ENCODE peak calls at places on chromosomes 4 and X, in ten cellular contexts. L is CD4-positive, alpha-beta T cell; U is A673; P is heart right ventricle; F is epithelial cell of esophagus; Z is tibial nerve; H is fibroblast of lung; A is DND-41; N is brain microvascular endothelial cell; E is AG09309. Y is an unnamed sample.

GRCh38 chr4:163866728-163867313 is 372.3 kb downstream of the TMA16 start:
- DNase-seq in A (no peak), L (no peak), F (peak), P (no peak), E (no peak), N (peak), Z (no peak), H (peak), U (peak), Y (peak)

GRCh38 chr4:67922697-67923096 is 38.9 kb upstream of the TMPRSS11D start:
- DNase-seq in H (peak), L (no peak), U (no peak), Z (no peak), E (no peak), A (no peak), N (no peak), F (peak), P (no peak), Y (no peak)

GRCh38 chr4:10015140-10015753 is 6.0 kb downstream of the SLC2A9 start:
- DNase-seq in A (peak), N (peak), F (peak), P (peak), U (peak), H (peak), Z (peak), L (no peak), E (no peak), Y (no peak)

GRCh38 chrX:153953342-153953830 is 8.9 kb upstream of the RENBP start:
- DNase-seq in U (peak), P (peak), E (no peak), L (peak), H (peak), N (peak), Z (peak), F (peak), A (peak), Y (no peak)

GRCh38 chr4:151745727-151746231 is 15.0 kb downstream of the GATB start:
- DNase-seq in N (no peak), Z (no peak), L (no peak), P (no peak), F (peak), H (peak), U (no peak), E (no peak), A (no peak), Y (no peak)

GRCh38 chrX:153494061-153494460 is 719 bp upstream of the BGN start:
- DNase-seq in E (no peak), Z (no peak), N (no peak), H (peak), P (no peak), L (no peak), A (no peak), U (no peak), F (no peak), Y (no peak)

GRCh38 chr4:92232566-92232965 is 71.2 kb upstream of the GRID2 start:
- DNase-seq in N (no peak), Z (no peak), U (no peak), A (no peak), F (peak), P (no peak), L (no peak), H (peak), E (no peak), Y (no peak)

GRCh38 chr4:16704488-16704887 is 194.0 kb downstream of the LDB2 start:
- DNase-seq in A (no peak), Z (no peak), L (no peak), H (no peak), U (no peak), N (no peak), E (no peak), P (no peak), F (no peak), Y (no peak)

GRCh38 chr4:119525771-119526712 is 102.6 kb downstream of the PDE5A start:
- DNase-seq in Z (no peak), F (peak), E (no peak), N (no peak), A (no peak), P (no peak), H (peak), U (no peak), L (no peak), Y (no peak)

GRCh38 chr4:82799006-82799881 is 648 bp upstream of the SCD5 start:
- DNase-seq in P (no peak), N (no peak), F (no peak), U (no peak), E (no peak), A (peak), H (no peak), Z (no peak), L (no peak), Y (no peak)

GRCh38 chrX:11309220-11309619 is 16.0 kb downstream of the AMELX start:
- DNase-seq in L (no peak), P (no peak), U (no peak), F (no peak), H (peak), N (peak), Z (no peak), A (no peak), E (no peak), Y (no peak)

GRCh38 chr4:24912252-24913098 is at the start of gene CCDC149:
- DNase-seq in U (peak), E (no peak), F (peak), A (no peak), Z (no peak), L (no peak), N (peak), H (peak), P (peak), Y (no peak)

GRCh38 chrX:132612990-132613564 is 124.2 kb upstream of the MBNL3 start:
- DNase-seq in H (peak), U (peak), A (peak), N (peak), P (peak), F (peak), E (no peak), Z (peak), L (peak), Y (no peak)

GRCh38 chr4:53573696-53574095 is 17.6 kb downstream of the LNX1 start:
- DNase-seq in N (no peak), E (no peak), F (no peak), Z (no peak), P (no peak), U (no peak), H (peak), A (no peak), L (no peak), Y (no peak)

GRCh38 chr4:2857349-2857927 is 13.8 kb downstream of the ADD1 start:
- DNase-seq in E (no peak), F (no peak), P (no peak), U (no peak), Z (no peak), N (no peak), A (no peak), H (no peak), L (no peak), Y (no peak)

GRCh38 chrX:53223955-53224859 is 800 bp downstream of the KDM5C start:
- DNase-seq in Z (no peak), N (peak), E (peak), H (peak), U (no peak), A (no peak), P (no peak), F (peak), L (peak), Y (peak)

GRCh38 chr4:7295917-7296660 is 103.8 kb downstream of the SORCS2 start:
- DNase-seq in P (peak), H (peak), Z (peak), U (peak), N (peak), E (no peak), F (no peak), L (no peak), A (peak), Y (no peak)

GRCh38 chrX:22389544-22390243 is 117.0 kb downstream of the CBLL2 start:
- DNase-seq in E (no peak), P (no peak), F (peak), N (peak), H (peak), L (no peak), Z (no peak), A (no peak), U (peak), Y (peak)

GRCh38 chrX:9942086-9942485 is 25.1 kb upstream of the CLDN34 start:
- DNase-seq in H (no peak), N (no peak), P (no peak), U (no peak), L (peak), E (no peak), F (no peak), A (peak), Z (no peak), Y (no peak)

GRCh38 chr4:13455411-13455810 is 28.7 kb downstream of the RAB28 start:
- DNase-seq in F (no peak), P (no peak), N (peak), Z (no peak), E (peak), H (peak), L (no peak), A (no peak), U (no peak), Y (peak)

GRCh38 chr4:37483610-37484009 is 202.6 kb downstream of the RELL1 start:
- DNase-seq in U (no peak), F (no peak), Z (no peak), H (no peak), A (no peak), E (no peak), P (no peak), N (no peak), L (no peak), Y (no peak)

GRCh38 chrX:44314259-44314734 is 29.2 kb downstream of the EFHC2 start:
- DNase-seq in Z (no peak), N (peak), E (no peak), A (no peak), U (no peak), L (no peak), H (peak), P (peak), F (peak), Y (peak)

GRCh38 chr4:95232358-95233156 is 316.2 kb downstream of the UNC5C start:
- DNase-seq in U (no peak), A (peak), F (no peak), Z (no peak), N (no peak), L (no peak), E (no peak), P (no peak), H (peak), Y (no peak)

GRCh38 chr4:24519649-24520048 is 64.7 kb downstream of the DHX15 start:
- DNase-seq in A (no peak), N (peak), E (no peak), Z (no peak), F (peak), H (peak), L (no peak), P (peak), U (no peak), Y (no peak)

GRCh38 chr4:130722370-130722769 is 1626.4 kb downstream of the C4orf33 start:
- DNase-seq in P (no peak), H (no peak), E (no peak), U (peak), N (no peak), L (no peak), F (peak), Z (no peak), A (no peak), Y (no peak)

GRCh38 chr4:40121515-40121914 is 64.9 kb downstream of the N4BP2 start:
- DNase-seq in H (peak), L (no peak), P (peak), F (peak), E (peak), A (no peak), U (peak), N (peak), Z (peak), Y (peak)

GRCh38 chr4:84498203-84499026 is 677 bp downstream of the NKX6-1 start:
- DNase-seq in P (no peak), H (peak), F (peak), Z (no peak), L (no peak), N (no peak), E (no peak), U (peak), A (no peak), Y (no peak)

DNA sequence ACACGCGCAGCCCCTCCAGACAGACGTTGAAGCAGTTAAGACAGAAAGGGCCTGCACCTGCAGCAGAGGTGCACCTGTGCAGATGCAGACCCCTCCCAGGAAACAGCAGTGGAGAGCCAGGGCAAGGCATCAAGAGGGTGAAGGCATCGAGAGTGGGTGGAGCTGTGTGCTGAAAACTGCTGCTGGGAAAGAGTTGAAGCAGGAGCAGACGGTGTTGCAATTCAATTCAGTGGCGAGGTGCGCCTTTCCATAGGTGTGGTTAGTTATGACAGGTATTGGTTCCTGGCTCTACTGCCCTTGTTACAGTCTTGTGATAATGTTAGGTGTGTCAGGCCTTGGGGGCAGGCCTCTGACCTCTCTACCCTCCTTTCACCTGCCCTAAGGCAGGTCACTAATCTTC is 16.6 kb downstream of the LETM1 start:
- DNase-seq in A (no peak), U (no peak), Z (no peak), H (no peak), N (no peak), E (no peak), L (no peak), F (peak), P (no peak), Y (no peak)
- TF ChIP-seq CTCF in A (no peak), U (no peak), Z (no peak), H (no peak), N (no peak), E (no peak), L (no peak), F (no peak), P (no peak), Y (no peak)

GRCh38 chr4:28463184-28463690 is 1602.6 kb downstream of the STIM2 start:
- DNase-seq in Z (no peak), U (no peak), H (no peak), N (no peak), E (peak), A (no peak), L (no peak), P (no peak), F (no peak), Y (no peak)

GRCh38 chr4:28464823-28465222 is 1604.2 kb downstream of the STIM2 start:
- DNase-seq in Z (no peak), H (no peak), F (no peak), U (no peak), A (no peak), N (no peak), P (no peak), L (no peak), E (no peak), Y (no peak)

GRCh38 chr4:28462766-28463165 is 1602.1 kb downstream of the STIM2 start:
- DNase-seq in F (no peak), H (no peak), Z (no peak), P (no peak), E (no peak), A (no peak), L (no peak), U (no peak), N (no peak), Y (no peak)
- TF ChIP-seq CTCF in F (peak), H (no peak), Z (no peak), P (peak), E (peak), A (no peak), L (no peak), U (peak), N (no peak), Y (no peak)

DNA sequence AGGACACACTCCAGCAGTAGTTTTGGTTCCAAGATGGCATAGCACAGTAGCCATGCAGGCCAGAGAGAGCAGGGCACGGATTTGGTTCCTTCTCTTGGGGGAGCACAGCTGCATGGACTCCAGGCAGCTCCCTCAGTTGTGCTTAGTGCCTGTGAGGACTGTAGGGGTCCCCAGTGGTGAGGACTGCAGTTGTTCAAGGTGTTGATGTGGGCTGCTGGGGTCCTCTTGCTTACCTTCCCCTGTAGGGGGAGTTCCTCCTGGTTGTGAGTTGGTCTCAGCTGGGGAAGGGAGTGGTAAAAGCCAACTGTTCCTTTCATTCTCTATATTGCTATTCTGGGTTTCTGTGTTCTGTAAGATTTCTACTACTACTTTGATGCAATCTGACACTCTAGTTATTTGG is 606.5 kb downstream of the MAGEB5 start:
- DNase-seq in L (no peak), U (no peak), Z (no peak), N (no peak), P (no peak), A (no peak), F (no peak), E (no peak), H (no peak), Y (no peak)
- TF ChIP-seq CTCF in L (no peak), U (no peak), Z (no peak), N (no peak), P (no peak), A (no peak), F (no peak), E (no peak), H (no peak), Y (no peak)

GRCh38 chrX:45801554-45801953 is 600.9 kb upstream of the DIPK2B start:
- DNase-seq in L (no peak), E (no peak), H (peak), U (peak), A (no peak), F (peak), Z (no peak), N (peak), P (no peak), Y (no peak)
- TF ChIP-seq CTCF in L (peak), E (peak), H (no peak), U (peak), A (peak), F (peak), Z (peak), N (peak), P (peak), Y (no peak)

Y was measured in AG04450.